ENCODE peak calls at places on chromosomes 13 and 19, in eight cellular contexts. X is AG04450; U is hepatic stellate cell; A is HS-5; K is posterior cingulate gyrus; S is activated CD4-positive, CD25-positive, alpha-beta regulatory T cell treated with anti-CD3 and anti-CD28 coated beads, Interleukin-2, amount 50 U/mL, for 16 hours; C is skeletal muscle cell; G is HTR-8/SVneo. H is an unnamed sample.

GRCh38 chr13:33744589-33745369 is 73.2 kb upstream of the RFC3 start:
- DNase-seq in X (no peak), U (no peak), A (no peak), K (no peak), S (no peak), C (no peak), G (no peak), H (peak)

GRCh38 chr19:40601061-40601973 is at the start of gene LTBP4:
- DNase-seq in X (no peak), U (peak), A (no peak), K (peak), S (no peak), C (no peak), G (no peak), H (no peak)

GRCh38 chr19:51607077-51607476 is 23.1 kb downstream of the SIGLEC5 start:
- DNase-seq in X (no peak), U (no peak), A (no peak), K (no peak), S (no peak), C (no peak), G (no peak), H (no peak)

GRCh38 chr13:80577951-80578670 is 237.2 kb upstream of the SPRY2 start:
- DNase-seq in X (no peak), U (no peak), A (no peak), K (no peak), S (no peak), C (no peak), G (no peak), H (no peak)

GRCh38 chr19:46346821-46347571 is at the start of gene PPP5C:
- DNase-seq in X (peak), U (peak), A (peak), K (peak), S (peak), C (peak), G (peak), H (peak)

GRCh38 chr13:40094056-40094455 is 438.6 kb downstream of the COG6 start:
- DNase-seq in X (no peak), U (no peak), A (no peak), K (no peak), S (no peak), C (no peak), G (no peak), H (no peak)

GRCh38 chr13:44884076-44884729 is 105.1 kb downstream of the NUFIP1 start:
- DNase-seq in X (no peak), U (peak), A (peak), K (no peak), S (no peak), C (peak), G (peak), H (no peak)

GRCh38 chr19:46201413-46202310 is 27.9 kb upstream of the IGFL1 start:
- DNase-seq in X (no peak), U (no peak), A (no peak), K (peak), S (no peak), C (no peak), G (no peak), H (no peak)

GRCh38 chr19:1768918-1769644 is 15.8 kb downstream of the ONECUT3 start:
- DNase-seq in X (no peak), U (no peak), A (no peak), K (no peak), S (no peak), C (no peak), G (no peak), H (no peak)

GRCh38 chr13:74465279-74465678 is 331.1 kb upstream of the KLF12 start:
- DNase-seq in X (no peak), U (no peak), A (no peak), K (no peak), S (no peak), C (no peak), G (no peak), H (no peak)

GRCh38 chr19:42443944-42444398 is 1.2 kb upstream of the CXCL17 start:
- DNase-seq in X (no peak), U (no peak), A (no peak), K (no peak), S (no peak), C (no peak), G (no peak), H (no peak)

GRCh38 chr19:12838893-12839656 is 760 bp downstream of the MAST1 start:
- DNase-seq in X (no peak), U (no peak), A (no peak), K (no peak), S (no peak), C (no peak), G (no peak), H (no peak)

GRCh38 chr19:1361601-1362384 is 21.9 kb upstream of the NDUFS7 start:
- DNase-seq in X (no peak), U (peak), A (no peak), K (no peak), S (no peak), C (peak), G (no peak), H (peak)

GRCh38 chr13:113947321-113948033 is 26.4 kb downstream of the C13orf46 start:
- DNase-seq in X (no peak), U (peak), A (no peak), K (peak), S (no peak), C (no peak), G (no peak), H (no peak)

H was measured in COLO829.